ENCODE peak calls at places on chromosomes 5 and 9, in nine cellular contexts. B is mesenchymal stem cell; D is central memory CD4-positive, alpha-beta T cell; U is H9; Y is NCI-H524; X is CD8-positive, alpha-beta T cell; V is WTC11; H is activated CD8-positive, alpha-beta memory T cell treated with anti-CD3 and anti-CD28 coated beads, Interleukin-2, amount 50 U/mL, for 48 hours; O is stimulated activated CD8-positive, alpha-beta memory T cell treated with anti-CD3 and anti-CD28 coated beads, Interleukin-12 subunit alpha, Interleukin-12 subunit beta, amount 100 ng/mL, for 4 hours. N is an unnamed sample.

GRCh38 chr5:98771389-98772109 is 1.9 kb upstream of the RGMB start:
- DNase-seq in B (peak), D (peak), U (peak), Y (peak), X (no peak), V (peak), H (no peak), O (no peak), N (peak)

GRCh38 chr9:81980568-81980967 is 8.0 kb upstream of the SPATA31D1 start:
- DNase-seq in B (no peak), D (no peak), U (no peak), Y (no peak), X (no peak), V (no peak), H (no peak), O (no peak), N (no peak)

GRCh38 chr9:15146121-15146820 is 160.7 kb downstream of the TTC39B start:
- DNase-seq in B (no peak), D (no peak), U (no peak), Y (peak), X (no peak), V (no peak), H (no peak), O (no peak), N (no peak)

GRCh38 chr9:129472651-129473102 is 148.2 kb downstream of the C9orf50 start:
- DNase-seq in B (no peak), D (no peak), U (peak), Y (no peak), X (no peak), V (no peak), H (no peak), O (no peak), N (no peak)

GRCh38 chr5:139413963-139414362 is 10.1 kb upstream of the SPATA24 start:
- DNase-seq in B (no peak), D (no peak), U (no peak), Y (no peak), X (no peak), V (no peak), H (no peak), O (no peak), N (no peak)

GRCh38 chr9:96253059-96253696 is 48.8 kb downstream of the HSD17B3 start:
- DNase-seq in B (no peak), D (no peak), U (no peak), Y (no peak), X (no peak), V (peak), H (no peak), O (no peak), N (no peak)

GRCh38 chr5:112240011-112240410 is 179.1 kb downstream of the EPB41L4A start:
- DNase-seq in B (no peak), D (no peak), U (no peak), Y (no peak), X (no peak), V (no peak), H (no peak), O (no peak), N (no peak)

GRCh38 chr5:68450245-68450852 is 234.8 kb downstream of the PIK3R1 start:
- DNase-seq in B (peak), D (no peak), U (no peak), Y (no peak), X (no peak), V (no peak), H (no peak), O (no peak), N (no peak)

GRCh38 chr5:103393131-103393754 is 134.7 kb downstream of the MACIR start:
- DNase-seq in B (peak), D (no peak), U (peak), Y (no peak), X (no peak), V (no peak), H (no peak), O (no peak), N (no peak)

GRCh38 chr9:13070612-13071595 is 208.6 kb downstream of the MPDZ start:
- DNase-seq in B (no peak), D (no peak), U (no peak), Y (no peak), X (no peak), V (no peak), H (no peak), O (no peak), N (no peak)